ENCODE peak calls at places on chromosomes 13 and 19, in nine cellular contexts. One of them, this sample, is unnamed.
A peak's percentile ranks its signal among the peaks of the same experiment; 100 is the strongest.

GRCh38 chr19:18940791-18941627 is at the start of gene HOMER3:
- DNase-seq in GM12892: peak; percentile 90
- DNase-seq in non-pigmented ciliary epithelial cell: no peak
- DNase-seq in NCI-H2171: peak; percentile 72
- DNase-seq in neural crest cell: peak; percentile 84
- DNase-seq in stimulated activated CD8-positive, alpha-beta memory T cell treated with anti-CD3 and anti-CD28 coated beads, Interleukin-2, amount 100 ng/mL, for 1 hour: peak; percentile 40
- DNase-seq in BE2C: peak; percentile 87
- DNase-seq in astrocyte of the spinal cord: peak; percentile 29
- DNase-seq in fibroblast of lung: peak; percentile 38
- DNase-seq in this sample: peak; percentile 39

GRCh38 chr19:18895038-18895827 is 725 bp downstream of the CERS1 start:
- DNase-seq in GM12892: no peak
- DNase-seq in non-pigmented ciliary epithelial cell: no peak
- DNase-seq in NCI-H2171: no peak
- DNase-seq in neural crest cell: peak; percentile 69
- DNase-seq in stimulated activated CD8-positive, alpha-beta memory T cell treated with anti-CD3 and anti-CD28 coated beads, Interleukin-2, amount 100 ng/mL, for 1 hour: no peak
- DNase-seq in BE2C: peak; percentile 76
- DNase-seq in astrocyte of the spinal cord: peak; percentile 22
- DNase-seq in fibroblast of lung: peak; percentile 27
- DNase-seq in this sample: no peak

GRCh38 chr19:14472202-14472961 is 2.8 kb downstream of the PTGER1 start:
- DNase-seq in GM12892: peak; percentile 97
- DNase-seq in non-pigmented ciliary epithelial cell: no peak
- DNase-seq in NCI-H2171: peak; percentile 70
- DNase-seq in neural crest cell: peak; percentile 95
- DNase-seq in stimulated activated CD8-positive, alpha-beta memory T cell treated with anti-CD3 and anti-CD28 coated beads, Interleukin-2, amount 100 ng/mL, for 1 hour: peak; percentile 79
- DNase-seq in BE2C: peak; percentile 85
- DNase-seq in astrocyte of the spinal cord: peak; percentile 22
- DNase-seq in fibroblast of lung: no peak
- DNase-seq in this sample: peak; percentile 18

GRCh38 chr13:113607477-113608245 is 23.1 kb downstream of the TFDP1 start:
- DNase-seq in GM12892: no peak
- DNase-seq in non-pigmented ciliary epithelial cell: no peak
- DNase-seq in NCI-H2171: no peak
- DNase-seq in neural crest cell: no peak
- DNase-seq in stimulated activated CD8-positive, alpha-beta memory T cell treated with anti-CD3 and anti-CD28 coated beads, Interleukin-2, amount 100 ng/mL, for 1 hour: no peak
- DNase-seq in BE2C: no peak
- DNase-seq in astrocyte of the spinal cord: no peak
- DNase-seq in fibroblast of lung: no peak
- DNase-seq in this sample: no peak

GRCh38 chr13:100721885-100722512 is 47.4 kb upstream of the TMTC4 start:
- DNase-seq in GM12892: peak; percentile 10
- DNase-seq in non-pigmented ciliary epithelial cell: peak; percentile 1
- DNase-seq in NCI-H2171: no peak
- DNase-seq in neural crest cell: peak; percentile 71
- DNase-seq in stimulated activated CD8-positive, alpha-beta memory T cell treated with anti-CD3 and anti-CD28 coated beads, Interleukin-2, amount 100 ng/mL, for 1 hour: no peak
- DNase-seq in BE2C: peak; percentile 66
- DNase-seq in astrocyte of the spinal cord: peak; percentile 50
- DNase-seq in fibroblast of lung: peak; percentile 32
- DNase-seq in this sample: peak; percentile 50

GRCh38 chr19:43316591-43317319 is 36.7 kb upstream of the CD177 start:
- DNase-seq in GM12892: no peak
- DNase-seq in non-pigmented ciliary epithelial cell: no peak
- DNase-seq in NCI-H2171: no peak
- DNase-seq in neural crest cell: peak; percentile 9
- DNase-seq in stimulated activated CD8-positive, alpha-beta memory T cell treated with anti-CD3 and anti-CD28 coated beads, Interleukin-2, amount 100 ng/mL, for 1 hour: no peak
- DNase-seq in BE2C: peak; percentile 59
- DNase-seq in astrocyte of the spinal cord: no peak
- DNase-seq in fibroblast of lung: peak; percentile 25
- DNase-seq in this sample: peak; percentile 45

GRCh38 chr19:38203197-38203596 is 20.8 kb downstream of the DPF1 start:
- DNase-seq in GM12892: no peak
- DNase-seq in non-pigmented ciliary epithelial cell: no peak
- DNase-seq in NCI-H2171: no peak
- DNase-seq in neural crest cell: no peak
- DNase-seq in stimulated activated CD8-positive, alpha-beta memory T cell treated with anti-CD3 and anti-CD28 coated beads, Interleukin-2, amount 100 ng/mL, for 1 hour: no peak
- DNase-seq in BE2C: no peak
- DNase-seq in astrocyte of the spinal cord: no peak
- DNase-seq in fibroblast of lung: no peak
- DNase-seq in this sample: no peak

GRCh38 chr13:19818223-19818842 is 35.6 kb upstream of the PSPC1 start:
- DNase-seq in GM12892: no peak
- DNase-seq in non-pigmented ciliary epithelial cell: no peak
- DNase-seq in NCI-H2171: no peak
- DNase-seq in neural crest cell: peak; percentile 59
- DNase-seq in stimulated activated CD8-positive, alpha-beta memory T cell treated with anti-CD3 and anti-CD28 coated beads, Interleukin-2, amount 100 ng/mL, for 1 hour: no peak
- DNase-seq in BE2C: peak; percentile 52
- DNase-seq in astrocyte of the spinal cord: peak; percentile 18
- DNase-seq in fibroblast of lung: no peak
- DNase-seq in this sample: no peak

GRCh38 chr13:79775830-79776229 is 294.9 kb downstream of the NDFIP2 start:
- DNase-seq in GM12892: no peak
- DNase-seq in non-pigmented ciliary epithelial cell: peak; percentile 58
- DNase-seq in NCI-H2171: no peak
- DNase-seq in neural crest cell: no peak
- DNase-seq in stimulated activated CD8-positive, alpha-beta memory T cell treated with anti-CD3 and anti-CD28 coated beads, Interleukin-2, amount 100 ng/mL, for 1 hour: no peak
- DNase-seq in BE2C: peak; percentile 39
- DNase-seq in astrocyte of the spinal cord: peak; percentile 83
- DNase-seq in fibroblast of lung: peak; percentile 83
- DNase-seq in this sample: peak; percentile 87

GRCh38 chr13:44169018-44169909 is 204.4 kb upstream of the SERP2 start:
- DNase-seq in GM12892: no peak
- DNase-seq in non-pigmented ciliary epithelial cell: no peak
- DNase-seq in NCI-H2171: no peak
- DNase-seq in neural crest cell: no peak
- DNase-seq in stimulated activated CD8-positive, alpha-beta memory T cell treated with anti-CD3 and anti-CD28 coated beads, Interleukin-2, amount 100 ng/mL, for 1 hour: no peak
- DNase-seq in BE2C: no peak
- DNase-seq in astrocyte of the spinal cord: no peak
- DNase-seq in fibroblast of lung: no peak
- DNase-seq in this sample: peak; percentile 33

GRCh38 chr19:1105217-1105872 is 1.6 kb downstream of the GPX4 start:
- DNase-seq in GM12892: no peak
- DNase-seq in non-pigmented ciliary epithelial cell: no peak
- DNase-seq in NCI-H2171: no peak
- DNase-seq in neural crest cell: no peak
- DNase-seq in stimulated activated CD8-positive, alpha-beta memory T cell treated with anti-CD3 and anti-CD28 coated beads, Interleukin-2, amount 100 ng/mL, for 1 hour: no peak
- DNase-seq in BE2C: no peak
- DNase-seq in astrocyte of the spinal cord: no peak
- DNase-seq in fibroblast of lung: no peak
- DNase-seq in this sample: peak; percentile 35

GRCh38 chr19:37699057-37699456 is 20.5 kb downstream of the ZNF607 start:
- DNase-seq in GM12892: no peak
- DNase-seq in non-pigmented ciliary epithelial cell: no peak
- DNase-seq in NCI-H2171: no peak
- DNase-seq in neural crest cell: no peak
- DNase-seq in stimulated activated CD8-positive, alpha-beta memory T cell treated with anti-CD3 and anti-CD28 coated beads, Interleukin-2, amount 100 ng/mL, for 1 hour: no peak
- DNase-seq in BE2C: no peak
- DNase-seq in astrocyte of the spinal cord: no peak
- DNase-seq in fibroblast of lung: peak; percentile 30
- DNase-seq in this sample: peak; percentile 8

GRCh38 chr19:47414469-47414868 is 4.9 kb downstream of the MEIS3 start:
- DNase-seq in GM12892: no peak
- DNase-seq in non-pigmented ciliary epithelial cell: no peak
- DNase-seq in NCI-H2171: no peak
- DNase-seq in neural crest cell: no peak
- DNase-seq in stimulated activated CD8-positive, alpha-beta memory T cell treated with anti-CD3 and anti-CD28 coated beads, Interleukin-2, amount 100 ng/mL, for 1 hour: no peak
- DNase-seq in BE2C: peak; percentile 76
- DNase-seq in astrocyte of the spinal cord: no peak
- DNase-seq in fibroblast of lung: no peak
- DNase-seq in this sample: no peak

GRCh38 chr13:47459512-47459911 is 541.6 kb downstream of the SUCLA2 start:
- DNase-seq in GM12892: no peak
- DNase-seq in non-pigmented ciliary epithelial cell: no peak
- DNase-seq in NCI-H2171: no peak
- DNase-seq in neural crest cell: no peak
- DNase-seq in stimulated activated CD8-positive, alpha-beta memory T cell treated with anti-CD3 and anti-CD28 coated beads, Interleukin-2, amount 100 ng/mL, for 1 hour: no peak
- DNase-seq in BE2C: no peak
- DNase-seq in astrocyte of the spinal cord: peak; percentile 64
- DNase-seq in fibroblast of lung: peak; percentile 17
- DNase-seq in this sample: peak; percentile 43

GRCh38 chr19:38516802-38517201 is 83.3 kb downstream of the RYR1 start:
- DNase-seq in GM12892: no peak
- DNase-seq in non-pigmented ciliary epithelial cell: no peak
- DNase-seq in NCI-H2171: no peak
- DNase-seq in neural crest cell: no peak
- DNase-seq in stimulated activated CD8-positive, alpha-beta memory T cell treated with anti-CD3 and anti-CD28 coated beads, Interleukin-2, amount 100 ng/mL, for 1 hour: no peak
- DNase-seq in BE2C: no peak
- DNase-seq in astrocyte of the spinal cord: no peak
- DNase-seq in fibroblast of lung: no peak
- DNase-seq in this sample: no peak

GRCh38 chr13:75864718-75865117 is 228.6 kb downstream of the LMO7 start:
- DNase-seq in GM12892: no peak
- DNase-seq in non-pigmented ciliary epithelial cell: peak; percentile 62
- DNase-seq in NCI-H2171: no peak
- DNase-seq in neural crest cell: no peak
- DNase-seq in stimulated activated CD8-positive, alpha-beta memory T cell treated with anti-CD3 and anti-CD28 coated beads, Interleukin-2, amount 100 ng/mL, for 1 hour: no peak
- DNase-seq in BE2C: no peak
- DNase-seq in astrocyte of the spinal cord: peak; percentile 61
- DNase-seq in fibroblast of lung: peak; percentile 70
- DNase-seq in this sample: peak; percentile 93

GRCh38 chr13:90926459-90926858 is 421.0 kb upstream of the MIR17HG start:
- DNase-seq in GM12892: no peak
- DNase-seq in non-pigmented ciliary epithelial cell: no peak
- DNase-seq in NCI-H2171: no peak
- DNase-seq in neural crest cell: no peak
- DNase-seq in stimulated activated CD8-positive, alpha-beta memory T cell treated with anti-CD3 and anti-CD28 coated beads, Interleukin-2, amount 100 ng/mL, for 1 hour: no peak
- DNase-seq in BE2C: no peak
- DNase-seq in astrocyte of the spinal cord: no peak
- DNase-seq in fibroblast of lung: peak; percentile 42
- DNase-seq in this sample: no peak

GRCh38 chr19:17455308-17455707 is 5.4 kb downstream of the NXNL1 start:
- DNase-seq in GM12892: no peak
- DNase-seq in non-pigmented ciliary epithelial cell: no peak
- DNase-seq in NCI-H2171: no peak
- DNase-seq in neural crest cell: no peak
- DNase-seq in stimulated activated CD8-positive, alpha-beta memory T cell treated with anti-CD3 and anti-CD28 coated beads, Interleukin-2, amount 100 ng/mL, for 1 hour: no peak
- DNase-seq in BE2C: no peak
- DNase-seq in astrocyte of the spinal cord: no peak
- DNase-seq in fibroblast of lung: no peak
- DNase-seq in this sample: no peak

GRCh38 chr19:56076413-56076998 is 44.6 kb downstream of the ZNF787 start:
- DNase-seq in GM12892: no peak
- DNase-seq in non-pigmented ciliary epithelial cell: no peak
- DNase-seq in NCI-H2171: no peak
- DNase-seq in neural crest cell: peak; percentile 76
- DNase-seq in stimulated activated CD8-positive, alpha-beta memory T cell treated with anti-CD3 and anti-CD28 coated beads, Interleukin-2, amount 100 ng/mL, for 1 hour: no peak
- DNase-seq in BE2C: peak; percentile 69
- DNase-seq in astrocyte of the spinal cord: peak; percentile 48
- DNase-seq in fibroblast of lung: peak; percentile 29
- DNase-seq in this sample: peak; percentile 50

GRCh38 chr19:48495391-48495790 is 16.2 kb downstream of the LMTK3 start:
- DNase-seq in GM12892: no peak
- DNase-seq in non-pigmented ciliary epithelial cell: no peak
- DNase-seq in NCI-H2171: no peak
- DNase-seq in neural crest cell: no peak
- DNase-seq in stimulated activated CD8-positive, alpha-beta memory T cell treated with anti-CD3 and anti-CD28 coated beads, Interleukin-2, amount 100 ng/mL, for 1 hour: no peak
- DNase-seq in BE2C: no peak
- DNase-seq in astrocyte of the spinal cord: no peak
- DNase-seq in fibroblast of lung: no peak
- DNase-seq in this sample: no peak

GRCh38 chr13:73258396-73258795 is 199.6 kb downstream of the KLF5 start:
- DNase-seq in GM12892: no peak
- DNase-seq in non-pigmented ciliary epithelial cell: no peak
- DNase-seq in NCI-H2171: no peak
- DNase-seq in neural crest cell: no peak
- DNase-seq in stimulated activated CD8-positive, alpha-beta memory T cell treated with anti-CD3 and anti-CD28 coated beads, Interleukin-2, amount 100 ng/mL, for 1 hour: no peak
- DNase-seq in BE2C: no peak
- DNase-seq in astrocyte of the spinal cord: no peak
- DNase-seq in fibroblast of lung: no peak
- DNase-seq in this sample: peak; percentile 21

GRCh38 chr13:34035676-34036325 is 217.9 kb downstream of the RFC3 start:
- DNase-seq in GM12892: no peak
- DNase-seq in non-pigmented ciliary epithelial cell: no peak
- DNase-seq in NCI-H2171: no peak
- DNase-seq in neural crest cell: no peak
- DNase-seq in stimulated activated CD8-positive, alpha-beta memory T cell treated with anti-CD3 and anti-CD28 coated beads, Interleukin-2, amount 100 ng/mL, for 1 hour: no peak
- DNase-seq in BE2C: no peak
- DNase-seq in astrocyte of the spinal cord: no peak
- DNase-seq in fibroblast of lung: peak; percentile 39
- DNase-seq in this sample: no peak

GRCh38 chr13:51838235-51838846 is 6.6 kb downstream of the TMEM272 start:
- DNase-seq in GM12892: no peak
- DNase-seq in non-pigmented ciliary epithelial cell: peak; percentile 40
- DNase-seq in NCI-H2171: no peak
- DNase-seq in neural crest cell: no peak
- DNase-seq in stimulated activated CD8-positive, alpha-beta memory T cell treated with anti-CD3 and anti-CD28 coated beads, Interleukin-2, amount 100 ng/mL, for 1 hour: no peak
- DNase-seq in BE2C: no peak
- DNase-seq in astrocyte of the spinal cord: peak; percentile 39
- DNase-seq in fibroblast of lung: peak; percentile 83
- DNase-seq in this sample: peak; percentile 65

GRCh38 chr19:38538793-38539528 is 78.8 kb downstream of the MAP4K1 start:
- DNase-seq in GM12892: no peak
- DNase-seq in non-pigmented ciliary epithelial cell: no peak
- DNase-seq in NCI-H2171: no peak
- DNase-seq in neural crest cell: no peak
- DNase-seq in stimulated activated CD8-positive, alpha-beta memory T cell treated with anti-CD3 and anti-CD28 coated beads, Interleukin-2, amount 100 ng/mL, for 1 hour: no peak
- DNase-seq in BE2C: no peak
- DNase-seq in astrocyte of the spinal cord: no peak
- DNase-seq in fibroblast of lung: peak; percentile 7
- DNase-seq in this sample: no peak

GRCh38 chr19:42291437-42291815 is 10.5 kb upstream of the PRR19 start:
- DNase-seq in GM12892: no peak
- DNase-seq in non-pigmented ciliary epithelial cell: no peak
- DNase-seq in NCI-H2171: no peak
- DNase-seq in neural crest cell: no peak
- DNase-seq in stimulated activated CD8-positive, alpha-beta memory T cell treated with anti-CD3 and anti-CD28 coated beads, Interleukin-2, amount 100 ng/mL, for 1 hour: no peak
- DNase-seq in BE2C: no peak
- DNase-seq in astrocyte of the spinal cord: no peak
- DNase-seq in fibroblast of lung: no peak
- DNase-seq in this sample: no peak

GRCh38 chr19:3479177-3479818 is 1.0 kb downstream of the SMIM24 start:
- DNase-seq in GM12892: no peak
- DNase-seq in non-pigmented ciliary epithelial cell: no peak
- DNase-seq in NCI-H2171: no peak
- DNase-seq in neural crest cell: no peak
- DNase-seq in stimulated activated CD8-positive, alpha-beta memory T cell treated with anti-CD3 and anti-CD28 coated beads, Interleukin-2, amount 100 ng/mL, for 1 hour: no peak
- DNase-seq in BE2C: peak; percentile 63
- DNase-seq in astrocyte of the spinal cord: no peak
- DNase-seq in fibroblast of lung: no peak
- DNase-seq in this sample: no peak

GRCh38 chr13:23915308-23915707 is 18.0 kb upstream of the C1QTNF9B start:
- DNase-seq in GM12892: no peak
- DNase-seq in non-pigmented ciliary epithelial cell: no peak
- DNase-seq in NCI-H2171: no peak
- DNase-seq in neural crest cell: no peak
- DNase-seq in stimulated activated CD8-positive, alpha-beta memory T cell treated with anti-CD3 and anti-CD28 coated beads, Interleukin-2, amount 100 ng/mL, for 1 hour: no peak
- DNase-seq in BE2C: peak; percentile 14
- DNase-seq in astrocyte of the spinal cord: no peak
- DNase-seq in fibroblast of lung: no peak
- DNase-seq in this sample: no peak

GRCh38 chr13:30846311-30846710 is 59.8 kb upstream of the MEDAG start:
- DNase-seq in GM12892: no peak
- DNase-seq in non-pigmented ciliary epithelial cell: no peak
- DNase-seq in NCI-H2171: no peak
- DNase-seq in neural crest cell: no peak
- DNase-seq in stimulated activated CD8-positive, alpha-beta memory T cell treated with anti-CD3 and anti-CD28 coated beads, Interleukin-2, amount 100 ng/mL, for 1 hour: no peak
- DNase-seq in BE2C: no peak
- DNase-seq in astrocyte of the spinal cord: peak; percentile 69
- DNase-seq in fibroblast of lung: peak; percentile 92
- DNase-seq in this sample: peak; percentile 49

GRCh38 chr19:4694211-4694987 is 24.3 kb upstream of the MYDGF start:
- DNase-seq in GM12892: no peak
- DNase-seq in non-pigmented ciliary epithelial cell: peak; percentile 90
- DNase-seq in NCI-H2171: peak; percentile 93
- DNase-seq in neural crest cell: no peak
- DNase-seq in stimulated activated CD8-positive, alpha-beta memory T cell treated with anti-CD3 and anti-CD28 coated beads, Interleukin-2, amount 100 ng/mL, for 1 hour: no peak
- DNase-seq in BE2C: peak; percentile 44
- DNase-seq in astrocyte of the spinal cord: peak; percentile 98
- DNase-seq in fibroblast of lung: peak; percentile 99
- DNase-seq in this sample: peak; percentile 94

GRCh38 chr13:94305463-94305862 is 174.0 kb downstream of the DCT start:
- DNase-seq in GM12892: no peak
- DNase-seq in non-pigmented ciliary epithelial cell: no peak
- DNase-seq in NCI-H2171: no peak
- DNase-seq in neural crest cell: no peak
- DNase-seq in stimulated activated CD8-positive, alpha-beta memory T cell treated with anti-CD3 and anti-CD28 coated beads, Interleukin-2, amount 100 ng/mL, for 1 hour: no peak
- DNase-seq in BE2C: no peak
- DNase-seq in astrocyte of the spinal cord: peak; percentile 76
- DNase-seq in fibroblast of lung: peak; percentile 87
- DNase-seq in this sample: peak; percentile 90

GRCh38 chr19:23522431-23522830 is 127.2 kb upstream of the ZNF91 start:
- DNase-seq in GM12892: no peak
- DNase-seq in non-pigmented ciliary epithelial cell: no peak
- DNase-seq in NCI-H2171: no peak
- DNase-seq in neural crest cell: no peak
- DNase-seq in stimulated activated CD8-positive, alpha-beta memory T cell treated with anti-CD3 and anti-CD28 coated beads, Interleukin-2, amount 100 ng/mL, for 1 hour: no peak
- DNase-seq in BE2C: no peak
- DNase-seq in astrocyte of the spinal cord: no peak
- DNase-seq in fibroblast of lung: no peak
- DNase-seq in this sample: no peak

This sample was measured in IMR-90.